ENCODE peak calls at places on chromosomes 5 and 9, in eight cellular contexts. E is left cardiac atrium; A is stimulated activated CD4-positive, alpha-beta T cell treated with anti-CD3 and anti-CD28 coated beads, Interleukin-15, amount 100 ng/mL, for 24 hours; U is AML-193; O is omental fat pad; Y is sciatic nerve; T is stimulated activated CD8-positive, alpha-beta memory T cell treated with anti-CD3 and anti-CD28 coated beads, Interleukin-15, amount 100 ng/mL, for 1 hour; W is fibroblast of villous mesenchyme. L is an unnamed sample.

GRCh38 chr9:137008312-137008711 is 11.9 kb upstream of the CLIC3 start:
- DNase-seq in U (no peak), T (no peak), O (no peak), E (no peak), W (no peak), Y (no peak), A (no peak), L (no peak)

GRCh38 chr5:165928971-165929370 is 2362.5 kb upstream of the WWC1 start:
- DNase-seq in W (no peak), Y (no peak), T (no peak), O (no peak), E (no peak), U (no peak), A (no peak), L (no peak)

GRCh38 chr9:28770226-28770625 is 1196.9 kb upstream of the C9orf72 start:
- DNase-seq in U (no peak), W (no peak), T (no peak), E (no peak), Y (no peak), A (no peak), O (no peak), L (no peak)

GRCh38 chr9:123861086-123861707 is 68.7 kb downstream of the DENND1A start:
- DNase-seq in Y (no peak), O (no peak), U (no peak), E (no peak), A (no peak), T (no peak), W (no peak), L (no peak)

GRCh38 chr5:65190328-65191053 is 291.2 kb downstream of the ADAMTS6 start:
- DNase-seq in O (no peak), T (no peak), E (no peak), A (peak; percentile 17), W (peak; percentile 93), Y (no peak), U (no peak), L (no peak)

GRCh38 chr5:112657804-112658203 is 79.9 kb upstream of the APC start:
- DNase-seq in Y (no peak), W (no peak), T (no peak), U (no peak), O (no peak), E (no peak), A (no peak), L (no peak)

GRCh38 chr9:133861103-133861502 is 123.0 kb upstream of the SARDH start:
- DNase-seq in O (no peak), A (no peak), W (no peak), E (no peak), T (no peak), Y (no peak), U (no peak), L (no peak)

GRCh38 chr9:134693641-134694367 is 52.2 kb downstream of the COL5A1 start:
- DNase-seq in W (no peak), Y (no peak), O (no peak), A (no peak), T (no peak), U (no peak), E (peak; percentile 10), L (no peak)

GRCh38 chr9:116687762-116688160 is 656 bp downstream of the TRIM32 start:
- DNase-seq in U (no peak), Y (no peak), E (no peak), A (peak; percentile 6), O (no peak), W (no peak), T (no peak), L (no peak)

GRCh38 chr9:93173365-93174150 is 10.4 kb upstream of the WNK2 start:
- DNase-seq in E (no peak), Y (no peak), O (no peak), T (no peak), W (no peak), A (no peak), U (no peak), L (no peak)

GRCh38 chr9:11204521-11204920 is 591.7 kb upstream of the PTPRD start:
- DNase-seq in U (no peak), A (no peak), E (no peak), O (no peak), T (no peak), W (no peak), Y (no peak), L (no peak)

GRCh38 chr9:113309204-113309813 is 6.1 kb upstream of the RNF183 start:
- DNase-seq in O (no peak), W (peak; percentile 63), T (no peak), A (peak; percentile 31), E (no peak), U (peak; percentile 75), Y (no peak), L (no peak)

GRCh38 chr9:98085955-98086354 is 29.4 kb downstream of the NANS start:
- DNase-seq in A (no peak), E (no peak), Y (no peak), O (no peak), W (no peak), T (no peak), U (no peak), L (no peak)

GRCh38 chr9:72315089-72315509 is 49.9 kb downstream of the ZFAND5 start:
- DNase-seq in T (no peak), O (no peak), W (peak; percentile 86), U (no peak), Y (peak; percentile 80), E (peak; percentile 47), A (no peak), L (peak; percentile 72)

GRCh38 chr9:99172129-99173091 is 49.3 kb downstream of the ALG2 start:
- DNase-seq in U (no peak), Y (no peak), W (no peak), O (no peak), A (no peak), E (no peak), T (no peak), L (no peak)

GRCh38 chr5:110258460-110258859 is 468.0 kb downstream of the TMEM232 start:
- DNase-seq in U (no peak), T (no peak), A (no peak), O (no peak), Y (no peak), W (peak; percentile 36), E (no peak), L (peak; percentile 41)

GRCh38 chr5:2039180-2039531 is 156.4 kb upstream of the IRX4 start:
- DNase-seq in A (no peak), W (no peak), T (no peak), E (no peak), U (no peak), Y (no peak), O (no peak), L (no peak)

GRCh38 chr9:137182836-137183235 is 5.5 kb downstream of the ANAPC2 start:
- DNase-seq in Y (no peak), O (no peak), T (no peak), W (no peak), A (no peak), E (no peak), U (no peak), L (no peak)

GRCh38 chr9:124410321-124410913 is 4.8 kb downstream of the PSMB7 start:
- DNase-seq in O (no peak), Y (no peak), U (peak; percentile 24), E (no peak), T (no peak), W (no peak), A (no peak), L (no peak)

GRCh38 chr5:179906294-179906794 is 1.4 kb downstream of the TBC1D9B start:
- DNase-seq in Y (no peak), E (no peak), T (no peak), W (no peak), O (no peak), A (no peak), U (no peak), L (no peak)

GRCh38 chr5:31137676-31138075 is 55.8 kb upstream of the CDH6 start:
- DNase-seq in A (no peak), O (no peak), T (no peak), Y (no peak), E (no peak), W (no peak), U (no peak), L (no peak)

GRCh38 chr9:87267251-87267679 is 230.4 kb upstream of the DAPK1 start:
- DNase-seq in T (no peak), A (no peak), U (no peak), E (no peak), O (no peak), Y (no peak), W (no peak), L (no peak)

GRCh38 chr9:133991964-133992779 is at the start of gene VAV2:
- DNase-seq in A (peak; percentile 75), E (peak; percentile 74), U (peak; percentile 38), W (peak; percentile 62), T (no peak), O (no peak), Y (peak; percentile 82), L (peak; percentile 87)

L was measured in upper lobe of right lung.